ENCODE peak calls at places on chromosomes 6 and 20, in eight cellular contexts. M is NCI-H1694 treated with DMSO at 0.1 percent for 48 hours; Q is lower leg skin; Z is hepatic stellate cell; D is activated CD8-positive, alpha-beta memory T cell treated with anti-CD3 and anti-CD28 coated beads, Interleukin-2, amount 10 ng/mL, durations not matched to agents 7 days and 5 days; S is right lobe of liver; E is midbrain; P is activated CD4-positive, CD25-positive, alpha-beta regulatory T cell treated with anti-CD3 and anti-CD28 coated beads, Interleukin-2, amount 50 U/mL, for 16 hours. U is an unnamed sample.
A peak's percentile ranks its signal among the peaks of the same experiment; 100 is the strongest.

GRCh38 chr6:3140201-3140600 is 17.1 kb downstream of the TUBB2A start:
- DNase-seq in M (no peak), Q (no peak), Z (no peak), D (no peak), S (no peak), E (no peak), P (no peak), U (no peak)

GRCh38 chr6:47722178-47722577 is 23.8 kb downstream of the ADGRF4 start:
- DNase-seq in M (no peak), Q (no peak), Z (no peak), D (no peak), S (no peak), E (no peak), P (no peak), U (no peak)

GRCh38 chr20:33843854-33844253 is 32.7 kb downstream of the CHMP4B start:
- DNase-seq in M (no peak), Q (no peak), Z (no peak), D (no peak), S (no peak), E (no peak), P (no peak), U (no peak)

GRCh38 chr6:43040542-43041257 is 13.0 kb downstream of the CUL7 start:
- DNase-seq in M (no peak), Q (no peak), Z (no peak), D (no peak), S (no peak), E (no peak), P (no peak), U (no peak)

GRCh38 chr20:52470561-52470960 is 279.0 kb upstream of the ZFP64 start:
- DNase-seq in M (no peak), Q (no peak), Z (no peak), D (no peak), S (no peak), E (no peak), P (no peak), U (no peak)

GRCh38 chr20:1305682-1306081 is 23.3 kb downstream of the SDCBP2 start:
- DNase-seq in M (no peak), Q (no peak), Z (no peak), D (no peak), S (no peak), E (no peak), P (no peak), U (no peak)

GRCh38 chr6:108653864-108654402 is 93.2 kb downstream of the FOXO3 start:
- DNase-seq in M (no peak), Q (peak; percentile 88), Z (no peak), D (no peak), S (peak; percentile 69), E (peak; percentile 17), P (no peak), U (no peak)

GRCh38 chr20:54172856-54173652 is 732 bp downstream of the CYP24A1 start:
- DNase-seq in M (no peak), Q (no peak), Z (no peak), D (no peak), S (no peak), E (no peak), P (no peak), U (no peak)

U was measured in HTR-8/SVneo.